ENCODE peak calls at places on chromosomes 6 and 20, in seven cellular contexts. H, C, M, X, S, D and V are unnamed samples.

GRCh38 chr6:44064089-44064947 is 62.9 kb downstream of the MRPL14 start:
- DNase-seq in X (no peak), M (peak; percentile 95), C (peak; percentile 69), S (peak; percentile 78), D (peak; percentile 99), H (no peak), V (peak; percentile 34)

GRCh38 chr20:47936612-47937011 is 151.3 kb upstream of the SULF2 start:
- DNase-seq in X (no peak), C (no peak), H (no peak), S (no peak), M (no peak), D (no peak), V (no peak)

GRCh38 chr6:117992856-117993255 is 85.8 kb downstream of the SLC35F1 start:
- DNase-seq in M (no peak), H (peak; percentile 23), X (no peak), D (no peak), S (no peak), C (no peak), V (no peak)

GRCh38 chr20:62737971-62738881 is 29.6 kb downstream of the NTSR1 start:
- DNase-seq in D (no peak), S (no peak), X (peak; percentile 71), H (no peak), M (no peak), C (no peak), V (peak; percentile 6)

GRCh38 chr6:108651781-108652227 is 91.1 kb downstream of the FOXO3 start:
- DNase-seq in H (no peak), D (peak; percentile 91), X (no peak), S (no peak), C (peak; percentile 64), M (peak; percentile 76), V (no peak)

GRCh38 chr20:1896859-1897258 is 1.7 kb downstream of the SIRPA start:
- DNase-seq in D (no peak), M (no peak), X (no peak), H (no peak), S (no peak), C (no peak), V (no peak)

GRCh38 chr6:88843040-88843439 is 120.4 kb downstream of the RNGTT start:
- DNase-seq in S (no peak), C (no peak), H (no peak), M (peak; percentile 12), D (peak; percentile 78), X (no peak), V (no peak)

GRCh38 chr6:165807249-165807951 is 144.4 kb upstream of the PDE10A start:
- DNase-seq in S (no peak), C (no peak), D (peak; percentile 3), M (no peak), H (no peak), X (no peak), V (no peak)

GRCh38 chr6:158230967-158231550 is 62.9 kb downstream of the GTF2H5 start:
- DNase-seq in C (no peak), D (no peak), M (no peak), S (no peak), X (no peak), H (no peak), V (no peak)

GRCh38 chr20:36408219-36408618 is 102.1 kb downstream of the DLGAP4 start:
- DNase-seq in X (no peak), M (peak; percentile 32), D (peak; percentile 37), S (peak; percentile 23), C (peak; percentile 37), H (peak; percentile 60), V (peak; percentile 28)

GRCh38 chr6:111382476-111383294 is 100.3 kb downstream of the REV3L start:
- DNase-seq in S (no peak), M (no peak), H (no peak), C (no peak), X (no peak), D (no peak), V (no peak)

GRCh38 chr6:90135672-90136071 is 161.0 kb downstream of the BACH2 start:
- DNase-seq in S (peak; percentile 41), C (no peak), D (peak; percentile 90), X (no peak), M (no peak), H (no peak), V (no peak)

GRCh38 chr20:6104493-6105188 is 18.2 kb downstream of the FERMT1 start:
- DNase-seq in C (no peak), S (no peak), M (no peak), D (peak; percentile 93), X (no peak), H (peak; percentile 14), V (no peak)

GRCh38 chr6:135117413-135117968 is 62.9 kb upstream of the HBS1L start:
- DNase-seq in C (no peak), M (no peak), H (no peak), X (no peak), S (no peak), D (no peak), V (no peak)

GRCh38 chr20:20548527-20549266 is 163.7 kb downstream of the RALGAPA2 start:
- DNase-seq in D (no peak), S (peak; percentile 31), H (no peak), X (no peak), C (peak; percentile 41), M (no peak), V (no peak)

GRCh38 chr6:97316982-97317381 is 34.0 kb upstream of the MMS22L start:
- DNase-seq in C (no peak), X (no peak), H (no peak), D (no peak), M (no peak), S (no peak), V (no peak)

GRCh38 chr6:97306946-97307345 is 23.9 kb upstream of the MMS22L start:
- DNase-seq in D (no peak), S (no peak), H (no peak), C (no peak), M (no peak), X (no peak), V (no peak)

DNA sequence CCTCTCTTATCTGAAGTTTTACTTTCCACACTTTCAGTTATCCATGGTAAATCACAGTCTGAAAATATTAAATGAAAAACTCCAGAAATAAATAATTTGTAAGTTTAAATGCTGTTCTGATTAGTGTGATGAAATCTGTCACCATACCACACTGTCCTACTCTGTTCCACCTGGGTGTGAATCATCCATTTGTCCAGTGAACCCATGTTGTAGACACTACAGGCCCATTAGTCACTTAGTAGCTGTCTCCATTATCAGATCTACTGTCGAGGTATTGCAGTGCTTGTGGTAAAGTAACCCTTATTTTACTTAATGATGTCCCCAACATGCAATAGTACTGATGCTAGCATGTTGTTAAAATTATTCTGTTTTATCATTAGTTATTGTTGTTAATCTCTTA is 29.2 kb upstream of the MMS22L start:
- DNase-seq in H (no peak), S (no peak), C (no peak), D (peak; percentile 6), M (no peak), X (no peak), V (no peak)
- TF ChIP-seq CTCF in H (no peak), S (no peak), C (no peak), D (no peak), M (no peak), X (no peak), V (no peak)

GRCh38 chr6:25991785-25992412 is 29.3 kb downstream of the TRIM38 start:
- DNase-seq in D (peak; percentile 58), X (peak; percentile 96), M (peak; percentile 64), H (peak; percentile 47), S (peak; percentile 81), C (peak; percentile 59), V (peak; percentile 80)
- H3K4me3 ChIP-seq in D (peak overlapping the region; percentile 52), X (peak overlapping the region; percentile 46), M (peak overlapping the region; percentile 65), H (peak overlapping the region; percentile 77), S (peak overlapping the region; percentile 56), C (peak overlapping the region; percentile 38), V (peak overlapping the region; percentile 52)

DNA sequence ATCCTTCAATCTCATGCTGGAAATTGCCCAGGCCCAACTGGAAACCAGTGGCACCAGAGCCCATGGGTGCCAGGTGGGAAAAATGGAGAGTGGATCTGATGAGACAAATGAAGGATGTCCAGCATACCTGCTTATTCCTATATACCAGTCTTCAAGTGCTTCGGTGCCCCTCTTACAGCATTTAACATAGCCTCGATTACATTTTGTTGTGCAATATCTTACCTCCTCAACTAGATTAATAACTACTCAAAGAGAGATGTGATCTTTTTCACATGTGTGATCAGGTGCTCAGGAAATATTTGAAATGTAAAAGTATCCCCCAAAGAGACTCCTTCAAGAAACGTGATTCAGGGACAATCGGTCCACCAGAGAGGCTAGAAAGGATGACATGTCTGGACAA is 4.8 kb upstream of the ANKRD66 start:
- DNase-seq in S (no peak), D (no peak), H (no peak), C (no peak), X (no peak), M (no peak), V (no peak)
- TF ChIP-seq CTCF in S (no peak), D (no peak), H (no peak), C (no peak), X (no peak), M (no peak), V (no peak)

GRCh38 chr20:4916991-4917881 is 84.1 kb downstream of the SLC23A2 start:
- DNase-seq in C (no peak), S (no peak), M (no peak), D (no peak), H (no peak), X (no peak), V (no peak)
- H3K4me3 ChIP-seq in C (no peak overlapping the region), S (no peak overlapping the region), M (no peak overlapping the region), D (no peak overlapping the region), H (no peak overlapping the region), X (no peak overlapping the region), V (no peak overlapping the region)

GRCh38 chr6:144150673-144151009 is 324 bp downstream of the STX11 start:
- DNase-seq in M (peak; percentile 38), D (peak; percentile 21), X (peak; percentile 85), H (peak; percentile 48), S (peak; percentile 29), C (no peak), V (peak; percentile 29)
- TF ChIP-seq CTCF in M (peak; percentile 24), D (peak; percentile 15), X (peak; percentile 46), H (peak; percentile 39), S (peak; percentile 30), C (no peak), V (peak; percentile 19)